ENCODE peak calls at places on chromosome 11, in four cellular contexts. V is effector memory CD4-positive, alpha-beta T cell; E is uterus; Q is ovary. B is an unnamed sample.

GRCh38 chr11:116533186-116533825 is 239.5 kb downstream of the BUD13 start:
- DNase-seq in V (no peak), E (no peak), Q (no peak), B (no peak)

GRCh38 chr11:20368441-20368840 is 4.9 kb downstream of the HTATIP2 start:
- DNase-seq in V (no peak), E (no peak), Q (no peak), B (no peak)

GRCh38 chr11:61637287-61637686 is 42.9 kb upstream of the DAGLA start:
- DNase-seq in V (no peak), E (no peak), Q (no peak), B (no peak)

GRCh38 chr11:44304091-44305084 is 5.6 kb downstream of the ALX4 start:
- DNase-seq in V (no peak), E (no peak), Q (no peak), B (no peak)

GRCh38 chr11:65132988-65133700 is 1.2 kb downstream of the SYVN1 start:
- DNase-seq in V (peak), E (peak), Q (peak), B (no peak)

GRCh38 chr11:109752212-109752825 is 330.3 kb downstream of the C11orf87 start:
- DNase-seq in V (no peak), E (no peak), Q (no peak), B (no peak)

GRCh38 chr11:103662880-103663279 is 373.6 kb upstream of the DDI1 start:
- DNase-seq in V (no peak), E (no peak), Q (no peak), B (no peak)

GRCh38 chr11:123430736-123431356 is 777 bp downstream of the GRAMD1B start:
- DNase-seq in V (peak), E (peak), Q (peak), B (no peak)

GRCh38 chr11:45412521-45412920 is 126.4 kb upstream of the SYT13 start:
- DNase-seq in V (no peak), E (no peak), Q (no peak), B (no peak)

GRCh38 chr11:123173040-123173855 is 21.8 kb downstream of the CLMP start:
- DNase-seq in V (no peak), E (no peak), Q (no peak), B (peak)

GRCh38 chr11:64284962-64285884 is at the start of gene GPR137:
- DNase-seq in V (peak), E (peak), Q (peak), B (no peak)

GRCh38 chr11:65293909-65294381 is 20.7 kb upstream of the CDC42EP2 start:
- DNase-seq in V (no peak), E (peak), Q (peak), B (no peak)

GRCh38 chr11:130424613-130425140 is 3.7 kb downstream of the ADAMTS8 start:
- DNase-seq in V (no peak), E (no peak), Q (no peak), B (no peak)

DNA sequence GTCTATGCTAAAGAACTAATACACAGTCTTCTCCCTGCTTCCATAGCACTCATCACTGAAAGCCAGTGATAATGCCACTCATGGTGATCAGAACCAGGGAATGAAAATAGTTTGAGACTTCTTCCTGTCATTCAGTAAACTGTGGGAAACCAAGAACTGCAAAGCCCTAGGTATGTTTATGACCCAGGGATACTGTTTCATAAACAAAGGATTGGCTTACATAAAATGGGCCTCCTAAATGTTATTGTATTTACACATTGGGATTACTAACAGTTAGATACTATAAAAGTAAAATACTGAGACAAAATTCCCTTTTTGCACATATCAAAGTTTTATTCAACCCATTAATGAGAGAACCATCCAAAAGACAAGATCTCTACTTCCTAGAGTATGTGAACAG is 21.3 kb upstream of the CWF19L2 start:
- DNase-seq in V (no peak), E (no peak), Q (no peak), B (peak)
- H3K27ac ChIP-seq in V (no peak), E (no peak), Q (no peak), B (no peak)

GRCh38 chr11:119347242-119347641 is 737 bp upstream of the MFRP start:
- DNase-seq in V (no peak), E (no peak), Q (no peak), B (no peak)
- H3K27ac ChIP-seq in V (no peak), E (no peak), Q (no peak), B (no peak)

GRCh38 chr11:10865837-10866270 is 8.0 kb upstream of the ZBED5 start:
- DNase-seq in V (no peak), E (no peak), Q (no peak), B (no peak)

GRCh38 chr11:10861799-10862198 is 3.9 kb upstream of the ZBED5 start:
- DNase-seq in V (no peak), E (no peak), Q (no peak), B (no peak)

GRCh38 chr11:10861047-10861446 is 3.2 kb upstream of the ZBED5 start:
- DNase-seq in V (no peak), E (no peak), Q (no peak), B (no peak)

GRCh38 chr11:10864688-10865087 is 6.8 kb upstream of the ZBED5 start:
- DNase-seq in V (no peak), E (no peak), Q (no peak), B (no peak)

GRCh38 chr11:10862446-10862845 is 4.6 kb upstream of the ZBED5 start:
- DNase-seq in V (no peak), E (no peak), Q (no peak), B (no peak)
- H3K27ac ChIP-seq in V (no peak), E (peak), Q (no peak), B (no peak)

GRCh38 chr11:113133071-113133470 is 171.9 kb downstream of the NCAM1 start:
- DNase-seq in V (no peak), E (no peak), Q (no peak), B (no peak)
- H3K27ac ChIP-seq in V (no peak), E (peak), Q (peak), B (no peak)

DNA sequence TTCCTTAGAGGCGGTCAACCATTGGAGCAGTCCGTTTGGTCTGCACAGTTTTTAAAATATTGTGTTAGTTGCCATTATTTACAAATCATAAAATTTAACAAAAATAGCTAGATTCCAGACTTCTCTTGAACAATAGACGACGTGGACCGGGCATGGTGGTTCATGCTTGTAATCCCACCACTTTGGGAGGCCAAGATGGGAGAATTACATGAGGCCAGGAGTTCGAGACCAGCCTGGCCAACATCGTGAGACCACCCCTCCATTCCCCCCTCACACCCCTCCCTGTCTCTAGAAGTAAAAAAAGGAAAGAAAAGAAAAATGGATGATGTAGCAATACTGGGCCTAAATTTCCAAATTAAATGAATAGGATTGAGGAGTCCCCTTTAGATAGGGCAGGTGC is 965 bp downstream of the SLC37A2 start:
- DNase-seq in V (no peak), E (no peak), Q (no peak), B (no peak)
- H3K27ac ChIP-seq in V (no peak), E (no peak), Q (no peak), B (no peak)

DNA sequence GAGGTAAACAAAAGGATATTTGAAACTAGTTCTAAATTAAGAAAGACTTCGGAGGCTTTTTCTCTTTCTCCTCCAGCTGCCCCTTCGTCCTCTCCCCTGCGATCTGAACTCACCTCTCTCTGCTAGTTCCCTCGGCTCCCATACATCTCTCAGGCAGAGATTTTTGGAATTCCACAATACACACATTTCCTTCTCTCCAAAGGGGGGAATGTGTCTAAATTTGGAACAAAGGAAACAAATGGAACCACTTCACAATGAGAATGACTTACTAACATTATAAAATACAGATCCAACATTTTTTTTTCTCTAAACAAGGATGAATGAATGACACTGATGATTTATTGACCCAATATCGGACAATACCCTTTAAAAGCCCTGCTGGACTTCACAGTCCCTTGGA is 20.7 kb upstream of the GSTP1 start:
- DNase-seq in V (no peak), E (no peak), Q (no peak), B (no peak)
- H3K27ac ChIP-seq in V (no peak), E (peak), Q (no peak), B (no peak)

GRCh38 chr11:12827369-12827768 is 153.1 kb downstream of the TEAD1 start:
- DNase-seq in V (no peak), E (no peak), Q (no peak), B (no peak)

GRCh38 chr11:12826441-12826840 is 152.2 kb downstream of the TEAD1 start:
- DNase-seq in V (no peak), E (no peak), Q (no peak), B (no peak)

GRCh38 chr11:12822623-12823022 is 148.4 kb downstream of the TEAD1 start:
- DNase-seq in V (no peak), E (no peak), Q (no peak), B (no peak)

GRCh38 chr11:12827929-12828812 is 153.9 kb downstream of the TEAD1 start:
- DNase-seq in V (no peak), E (no peak), Q (no peak), B (no peak)

GRCh38 chr11:12824281-12825041 is 150.2 kb downstream of the TEAD1 start:
- DNase-seq in V (no peak), E (no peak), Q (no peak), B (no peak)
- H3K27ac ChIP-seq in V (no peak), E (peak), Q (no peak), B (no peak)